ENCODE peak calls at places on chromosomes 3 and 15, in seven cellular contexts. Q, R, V, M, T, U and N are unnamed samples.
A peak's percentile ranks its signal among the peaks of the same experiment; 100 is the strongest.

GRCh38 chr15:28907338-28907961 is 21.7 kb downstream of the APBA2 start:
- DNase-seq in Q (no peak), R (no peak), V (no peak), M (no peak), T (no peak), U (no peak), N (no peak)

GRCh38 chr15:86650084-86650483 is 570.4 kb downstream of the AGBL1 start:
- DNase-seq in Q (no peak), R (no peak), V (no peak), M (no peak), T (peak; percentile 40), U (no peak), N (peak; percentile 2)

GRCh38 chr15:42138411-42138810 is 18.0 kb downstream of the PLA2G4F start:
- DNase-seq in Q (no peak), R (peak; percentile 10), V (no peak), M (no peak), T (no peak), U (no peak), N (no peak)

GRCh38 chr3:26236991-26237682 is 385.4 kb upstream of the LRRC3B start:
- DNase-seq in Q (no peak), R (no peak), V (no peak), M (no peak), T (no peak), U (no peak), N (no peak)

GRCh38 chr3:14266361-14266760 is 87.7 kb downstream of the LSM3 start:
- DNase-seq in Q (peak; percentile 96), R (no peak), V (no peak), M (peak; percentile 80), T (no peak), U (no peak), N (no peak)

GRCh38 chr15:62307551-62307950 is 142.5 kb upstream of the C2CD4B start:
- DNase-seq in Q (peak; percentile 76), R (no peak), V (no peak), M (no peak), T (no peak), U (no peak), N (peak; percentile 27)

GRCh38 chr15:69823223-69823907 is 274.4 kb downstream of the TLE3 start:
- DNase-seq in Q (peak; percentile 10), R (no peak), V (peak; percentile 42), M (no peak), T (peak; percentile 52), U (no peak), N (peak; percentile 28)

GRCh38 chr3:89506462-89507143 is 399.2 kb downstream of the EPHA3 start:
- DNase-seq in Q (no peak), R (no peak), V (no peak), M (no peak), T (no peak), U (no peak), N (no peak)

GRCh38 chr3:178777718-178778411 is 241.6 kb downstream of the KCNMB2 start:
- DNase-seq in Q (peak; percentile 8), R (no peak), V (peak; percentile 27), M (no peak), T (peak; percentile 1), U (no peak), N (peak; percentile 12)

GRCh38 chr15:40449275-40449674 is 8.5 kb downstream of the BAHD1 start:
- DNase-seq in Q (peak; percentile 41), R (no peak), V (no peak), M (no peak), T (no peak), U (no peak), N (peak; percentile 74)

GRCh38 chr3:160756907-160757623 is 1.0 kb downstream of the PPM1L start:
- DNase-seq in Q (no peak), R (peak; percentile 32), V (no peak), M (peak; percentile 12), T (no peak), U (peak; percentile 25), N (no peak)

GRCh38 chr3:158753814-158754213 is 21.6 kb upstream of the RARRES1 start:
- DNase-seq in Q (no peak), R (no peak), V (no peak), M (no peak), T (no peak), U (no peak), N (no peak)

GRCh38 chr3:55491296-55491816 is 4.2 kb upstream of the WNT5A start:
- DNase-seq in Q (peak; percentile 92), R (no peak), V (no peak), M (peak; percentile 56), T (no peak), U (peak; percentile 51), N (no peak)

GRCh38 chr15:66594836-66595235 is 29.0 kb upstream of the LCTL start:
- DNase-seq in Q (no peak), R (no peak), V (no peak), M (no peak), T (no peak), U (no peak), N (no peak)

GRCh38 chr3:124997303-124998246 is 58.2 kb downstream of the HEG1 start:
- DNase-seq in Q (no peak), R (no peak), V (no peak), M (no peak), T (no peak), U (no peak), N (no peak)

DNA sequence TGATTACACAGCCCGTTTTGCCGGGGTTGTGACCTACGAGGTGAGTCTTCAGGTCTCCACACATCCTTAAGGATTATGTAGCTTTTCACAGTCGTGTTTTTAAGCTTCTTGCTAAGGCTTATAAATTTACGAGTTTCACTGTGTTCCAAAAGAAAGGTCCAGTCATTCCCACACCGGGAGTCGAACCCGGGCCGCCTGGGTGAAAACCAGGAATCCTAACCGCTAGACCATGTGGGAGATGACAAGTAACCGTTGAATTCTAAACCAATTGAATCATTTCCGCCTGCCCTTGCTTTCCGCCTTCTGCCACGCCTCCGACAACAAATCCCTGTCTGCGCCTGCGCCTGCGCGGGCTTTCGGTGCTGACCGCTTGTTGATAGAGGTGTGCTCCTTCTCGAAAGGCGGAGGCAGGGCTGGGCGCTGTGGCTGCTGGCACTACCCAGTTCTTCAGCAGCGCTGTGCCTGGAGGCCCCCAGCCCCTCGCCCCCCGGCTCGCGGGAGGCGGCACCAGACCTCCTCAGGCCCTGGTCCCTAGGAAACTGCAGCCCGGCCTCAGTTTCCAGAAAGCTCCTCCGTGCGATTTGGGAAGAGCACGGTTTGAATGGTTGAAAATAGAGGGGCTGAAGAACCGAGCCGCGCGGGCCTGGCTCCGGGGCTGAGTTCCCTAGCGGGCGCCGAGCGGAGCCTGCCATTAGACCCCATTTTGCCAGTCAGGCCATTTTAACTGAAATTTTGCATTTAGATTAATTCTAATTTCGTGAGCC is 219.1 kb upstream of the ATP10A start:
- DNase-seq in Q (peak; percentile 93), R (peak; percentile 96), V (no peak), M (peak; percentile 94), T (peak; percentile 94), U (peak; percentile 98), N (peak; percentile 79)
- TF ChIP-seq POLR2A in Q (no peak), R (peak; percentile 77), V (no peak), M (peak; percentile 69), T (peak; percentile 77), U (peak; percentile 82), N (peak; percentile 65)

DNA sequence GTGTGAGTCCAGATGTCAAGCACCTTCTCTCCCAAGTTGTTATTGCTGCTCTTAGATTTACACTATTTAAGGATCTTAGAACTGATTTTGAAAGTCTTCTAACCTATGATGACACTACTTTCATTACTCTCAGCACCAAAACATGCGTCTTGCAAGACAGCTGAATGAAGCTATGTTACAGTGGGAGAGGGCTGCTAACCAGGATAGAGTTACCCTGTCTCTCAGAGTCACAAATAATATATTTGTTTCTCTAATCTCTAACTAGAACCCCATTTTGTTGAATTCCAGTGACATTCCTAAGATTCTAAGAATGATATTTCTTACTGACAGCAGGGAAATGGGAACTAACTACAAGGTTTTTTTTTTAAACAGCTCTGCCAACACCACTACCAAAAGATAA is 455.5 kb downstream of the MAGI1 start:
- DNase-seq in Q (no peak), R (no peak), V (no peak), M (no peak), T (no peak), U (no peak), N (no peak)
- TF ChIP-seq POLR2A in Q (no peak), R (no peak), V (no peak), M (no peak), T (no peak), U (no peak), N (no peak)

GRCh38 chr3:194375473-194375872 is 5.9 kb upstream of the LRRC15 start:
- DNase-seq in Q (no peak), R (no peak), V (no peak), M (no peak), T (no peak), U (no peak), N (peak; percentile 33)

GRCh38 chr3:194375921-194376570 is 6.5 kb upstream of the LRRC15 start:
- DNase-seq in Q (no peak), R (no peak), V (no peak), M (no peak), T (peak; percentile 11), U (no peak), N (no peak)

GRCh38 chr3:194379651-194380050 is 10.1 kb upstream of the LRRC15 start:
- DNase-seq in Q (no peak), R (peak; percentile 3), V (no peak), M (no peak), T (no peak), U (no peak), N (no peak)

GRCh38 chr3:194379231-194379630 is 9.7 kb upstream of the LRRC15 start:
- DNase-seq in Q (no peak), R (no peak), V (no peak), M (no peak), T (no peak), U (no peak), N (no peak)

GRCh38 chr3:194377708-194378107 is 8.2 kb upstream of the LRRC15 start:
- DNase-seq in Q (no peak), R (no peak), V (no peak), M (no peak), T (no peak), U (no peak), N (no peak)
- TF ChIP-seq POLR2A in Q (no peak), R (no peak), V (no peak), M (no peak), T (no peak), U (no peak), N (no peak)

GRCh38 chr15:79595995-79596622 is 164.0 kb downstream of the MINAR1 start:
- DNase-seq in Q (peak; percentile 74), R (peak; percentile 60), V (peak; percentile 95), M (no peak), T (peak; percentile 96), U (peak; percentile 83), N (peak; percentile 72)

GRCh38 chr15:79602731-79603130 is 170.6 kb downstream of the MINAR1 start:
- DNase-seq in Q (no peak), R (no peak), V (no peak), M (no peak), T (no peak), U (no peak), N (no peak)

GRCh38 chr15:79606831-79607355 is 174.8 kb downstream of the MINAR1 start:
- DNase-seq in Q (no peak), R (no peak), V (no peak), M (no peak), T (no peak), U (no peak), N (no peak)

GRCh38 chr15:79598639-79599038 is 166.5 kb downstream of the MINAR1 start:
- DNase-seq in Q (no peak), R (no peak), V (no peak), M (no peak), T (no peak), U (no peak), N (no peak)

DNA sequence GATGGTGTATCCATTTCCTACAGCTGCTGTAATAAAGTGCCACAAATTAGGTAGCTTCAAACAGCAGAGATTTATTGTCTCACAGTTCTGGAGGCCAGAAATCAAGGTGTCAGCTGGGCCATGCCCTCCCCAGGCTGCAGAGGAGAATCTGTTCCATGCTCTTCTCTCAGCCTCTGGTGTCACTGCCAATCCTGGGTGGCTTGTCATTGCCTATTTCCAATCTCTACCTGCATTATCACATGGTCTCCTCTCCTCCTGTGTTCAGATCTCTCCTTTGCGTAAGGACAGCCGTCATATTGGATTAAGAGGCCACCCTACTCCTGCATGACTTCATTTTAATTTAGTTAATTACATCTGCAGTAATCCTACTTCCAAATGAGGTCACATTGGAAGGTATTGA is 169.2 kb downstream of the MINAR1 start:
- DNase-seq in Q (no peak), R (no peak), V (no peak), M (no peak), T (no peak), U (no peak), N (no peak)
- TF ChIP-seq POLR2A in Q (no peak), R (no peak), V (no peak), M (no peak), T (no peak), U (no peak), N (no peak)